ENCODE peak calls at places on chromosomes 5 and 9, in seven cellular contexts. One of them, this sample, is unnamed.

GRCh38 chr5:7795311-7795710 is 55.6 kb downstream of the CFAP90 start:
- DNase-seq in activated naive CD4-positive, alpha-beta T cell treated with anti-CD3 and anti-CD28 coated beads, Interleukin-2, amount 50 U/mL, for 16 hours: no peak
- DNase-seq in activated effector memory CD4-positive, alpha-beta T cell treated with anti-CD3 and anti-CD28 coated beads, Interleukin-2, amount 50 U/mL, for 16 hours: no peak
- DNase-seq in NCI-H524 treated with DMSO at 0.1 percent for 48 hours: no peak
- DNase-seq in heart right ventricle: no peak
- DNase-seq in neuronal stem cell: no peak
- DNase-seq in lower lobe of right lung: no peak
- DNase-seq in this sample: no peak

GRCh38 chr5:147481857-147482256 is 28.0 kb downstream of the DPYSL3 start:
- DNase-seq in activated naive CD4-positive, alpha-beta T cell treated with anti-CD3 and anti-CD28 coated beads, Interleukin-2, amount 50 U/mL, for 16 hours: no peak
- DNase-seq in activated effector memory CD4-positive, alpha-beta T cell treated with anti-CD3 and anti-CD28 coated beads, Interleukin-2, amount 50 U/mL, for 16 hours: no peak
- DNase-seq in NCI-H524 treated with DMSO at 0.1 percent for 48 hours: no peak
- DNase-seq in heart right ventricle: no peak
- DNase-seq in neuronal stem cell: no peak
- DNase-seq in lower lobe of right lung: no peak
- DNase-seq in this sample: no peak

GRCh38 chr9:137411670-137412380 is 11.1 kb downstream of the EXD3 start:
- DNase-seq in activated naive CD4-positive, alpha-beta T cell treated with anti-CD3 and anti-CD28 coated beads, Interleukin-2, amount 50 U/mL, for 16 hours: no peak
- DNase-seq in activated effector memory CD4-positive, alpha-beta T cell treated with anti-CD3 and anti-CD28 coated beads, Interleukin-2, amount 50 U/mL, for 16 hours: peak; percentile 71
- DNase-seq in NCI-H524 treated with DMSO at 0.1 percent for 48 hours: no peak
- DNase-seq in heart right ventricle: peak; percentile 78
- DNase-seq in neuronal stem cell: no peak
- DNase-seq in lower lobe of right lung: peak; percentile 80
- DNase-seq in this sample: peak; percentile 73

GRCh38 chr9:70285246-70285645 is 26.5 kb downstream of the SMC5 start:
- DNase-seq in activated naive CD4-positive, alpha-beta T cell treated with anti-CD3 and anti-CD28 coated beads, Interleukin-2, amount 50 U/mL, for 16 hours: no peak
- DNase-seq in activated effector memory CD4-positive, alpha-beta T cell treated with anti-CD3 and anti-CD28 coated beads, Interleukin-2, amount 50 U/mL, for 16 hours: no peak
- DNase-seq in NCI-H524 treated with DMSO at 0.1 percent for 48 hours: no peak
- DNase-seq in heart right ventricle: no peak
- DNase-seq in neuronal stem cell: no peak
- DNase-seq in lower lobe of right lung: no peak
- DNase-seq in this sample: no peak

GRCh38 chr9:3887121-3887797 is 361.5 kb upstream of the RFX3 start:
- DNase-seq in activated naive CD4-positive, alpha-beta T cell treated with anti-CD3 and anti-CD28 coated beads, Interleukin-2, amount 50 U/mL, for 16 hours: no peak
- DNase-seq in activated effector memory CD4-positive, alpha-beta T cell treated with anti-CD3 and anti-CD28 coated beads, Interleukin-2, amount 50 U/mL, for 16 hours: no peak
- DNase-seq in NCI-H524 treated with DMSO at 0.1 percent for 48 hours: no peak
- DNase-seq in heart right ventricle: no peak
- DNase-seq in neuronal stem cell: no peak
- DNase-seq in lower lobe of right lung: no peak
- DNase-seq in this sample: no peak

GRCh38 chr9:81689343-81690175 is at the start of gene TLE1:
- DNase-seq in activated naive CD4-positive, alpha-beta T cell treated with anti-CD3 and anti-CD28 coated beads, Interleukin-2, amount 50 U/mL, for 16 hours: peak; percentile 70
- DNase-seq in activated effector memory CD4-positive, alpha-beta T cell treated with anti-CD3 and anti-CD28 coated beads, Interleukin-2, amount 50 U/mL, for 16 hours: peak; percentile 84
- DNase-seq in NCI-H524 treated with DMSO at 0.1 percent for 48 hours: peak; percentile 54
- DNase-seq in heart right ventricle: peak; percentile 100
- DNase-seq in neuronal stem cell: peak; percentile 100
- DNase-seq in lower lobe of right lung: peak; percentile 99
- DNase-seq in this sample: peak; percentile 96

GRCh38 chr5:120463991-120464626 is at the start of gene PRR16:
- DNase-seq in activated naive CD4-positive, alpha-beta T cell treated with anti-CD3 and anti-CD28 coated beads, Interleukin-2, amount 50 U/mL, for 16 hours: peak; percentile 9
- DNase-seq in activated effector memory CD4-positive, alpha-beta T cell treated with anti-CD3 and anti-CD28 coated beads, Interleukin-2, amount 50 U/mL, for 16 hours: peak; percentile 58
- DNase-seq in NCI-H524 treated with DMSO at 0.1 percent for 48 hours: no peak
- DNase-seq in heart right ventricle: peak; percentile 69
- DNase-seq in neuronal stem cell: peak; percentile 58
- DNase-seq in lower lobe of right lung: no peak
- DNase-seq in this sample: peak; percentile 85

GRCh38 chr5:76472338-76473336 is 69.6 kb downstream of the IQGAP2 start:
- DNase-seq in activated naive CD4-positive, alpha-beta T cell treated with anti-CD3 and anti-CD28 coated beads, Interleukin-2, amount 50 U/mL, for 16 hours: peak; percentile 11
- DNase-seq in activated effector memory CD4-positive, alpha-beta T cell treated with anti-CD3 and anti-CD28 coated beads, Interleukin-2, amount 50 U/mL, for 16 hours: no peak
- DNase-seq in NCI-H524 treated with DMSO at 0.1 percent for 48 hours: no peak
- DNase-seq in heart right ventricle: no peak
- DNase-seq in neuronal stem cell: no peak
- DNase-seq in lower lobe of right lung: no peak
- DNase-seq in this sample: no peak

GRCh38 chr5:152349683-152350526 is 55.2 kb downstream of the NMUR2 start:
- DNase-seq in activated naive CD4-positive, alpha-beta T cell treated with anti-CD3 and anti-CD28 coated beads, Interleukin-2, amount 50 U/mL, for 16 hours: peak; percentile 11
- DNase-seq in activated effector memory CD4-positive, alpha-beta T cell treated with anti-CD3 and anti-CD28 coated beads, Interleukin-2, amount 50 U/mL, for 16 hours: peak; percentile 63
- DNase-seq in NCI-H524 treated with DMSO at 0.1 percent for 48 hours: no peak
- DNase-seq in heart right ventricle: peak; percentile 28
- DNase-seq in neuronal stem cell: peak; percentile 20
- DNase-seq in lower lobe of right lung: peak; percentile 45
- DNase-seq in this sample: peak; percentile 59